ENCODE peak calls at places on chromosomes 3 and 15, in four cellular contexts. One of them, this sample, is unnamed.
A peak's percentile ranks its signal among the peaks of the same experiment; 100 is the strongest.

GRCh38 chr3:71503525-71504249 is 79.8 kb downstream of the FOXP1 start:
- DNase-seq in K562: no peak
- DNase-seq in SK-N-SH: no peak
- DNase-seq in HCT116: no peak
- DNase-seq in this sample: no peak

GRCh38 chr3:100057716-100058575 is 56.4 kb downstream of the FILIP1L start:
- DNase-seq in HCT116: no peak
- DNase-seq in K562: no peak
- DNase-seq in SK-N-SH: no peak
- DNase-seq in this sample: peak; percentile 15

GRCh38 chr3:151067158-151067557 is 18.3 kb upstream of the MED12L start:
- DNase-seq in HCT116: peak; percentile 13
- DNase-seq in K562: no peak
- DNase-seq in SK-N-SH: no peak
- DNase-seq in this sample: no peak

GRCh38 chr3:50275160-50275995 is 3.5 kb upstream of the LSMEM2 start:
- DNase-seq in SK-N-SH: peak; percentile 71
- DNase-seq in HCT116: no peak
- DNase-seq in K562: no peak
- DNase-seq in this sample: no peak

GRCh38 chr3:186362988-186363387 is 954 bp upstream of the DGKG start:
- DNase-seq in HCT116: no peak
- DNase-seq in SK-N-SH: no peak
- DNase-seq in K562: no peak
- DNase-seq in this sample: no peak

GRCh38 chr3:101081446-101081845 is 88.2 kb upstream of the ABI3BP start:
- DNase-seq in K562: no peak
- DNase-seq in SK-N-SH: no peak
- DNase-seq in HCT116: no peak
- DNase-seq in this sample: no peak

GRCh38 chr3:169886671-169887070 is 16.9 kb upstream of the LRRC31 start:
- DNase-seq in HCT116: no peak
- DNase-seq in K562: no peak
- DNase-seq in SK-N-SH: peak; percentile 11
- DNase-seq in this sample: peak; percentile 66

GRCh38 chr15:39232512-39232911 is 348.4 kb upstream of the THBS1 start:
- DNase-seq in SK-N-SH: peak; percentile 7
- DNase-seq in HCT116: no peak
- DNase-seq in K562: no peak
- DNase-seq in this sample: no peak

GRCh38 chr15:34436956-34437442 is 609 bp downstream of the GOLGA8A start:
- DNase-seq in SK-N-SH: peak; percentile 78
- DNase-seq in K562: peak; percentile 67
- DNase-seq in HCT116: no peak
- DNase-seq in this sample: peak; percentile 15

GRCh38 chr3:51397389-51397788 is 6.3 kb downstream of the RBM15B start:
- DNase-seq in HCT116: no peak
- DNase-seq in K562: no peak
- DNase-seq in SK-N-SH: no peak
- DNase-seq in this sample: no peak

GRCh38 chr15:60536314-60536713 is 57.4 kb upstream of the ICE2 start:
- DNase-seq in HCT116: no peak
- DNase-seq in K562: no peak
- DNase-seq in SK-N-SH: no peak
- DNase-seq in this sample: no peak

GRCh38 chr3:141414800-141415462 is 46.6 kb downstream of the ZBTB38 start:
- DNase-seq in SK-N-SH: no peak
- DNase-seq in HCT116: no peak
- DNase-seq in K562: no peak
- DNase-seq in this sample: no peak

GRCh38 chr3:146117406-146118285 is 43.3 kb downstream of the PLOD2 start:
- DNase-seq in HCT116: no peak
- DNase-seq in SK-N-SH: no peak
- DNase-seq in K562: no peak
- DNase-seq in this sample: no peak

GRCh38 chr3:114829786-114830185 is 317.3 kb downstream of the ZBTB20 start:
- DNase-seq in K562: no peak
- DNase-seq in SK-N-SH: no peak
- DNase-seq in HCT116: no peak
- DNase-seq in this sample: no peak

GRCh38 chr3:143330316-143330868 is 210.8 kb downstream of the CHST2 start:
- DNase-seq in K562: no peak
- DNase-seq in HCT116: no peak
- DNase-seq in SK-N-SH: no peak
- DNase-seq in this sample: no peak

GRCh38 chr3:187770224-187770623 is 25.0 kb upstream of the BCL6 start:
- DNase-seq in K562: no peak
- DNase-seq in SK-N-SH: no peak
- DNase-seq in HCT116: no peak
- DNase-seq in this sample: no peak

GRCh38 chr15:25060472-25060803 is 105.7 kb downstream of the SNRPN start:
- DNase-seq in HCT116: no peak
- DNase-seq in K562: no peak
- DNase-seq in SK-N-SH: no peak
- DNase-seq in this sample: no peak
- TF ChIP-seq JUND in HCT116: no peak
- TF ChIP-seq JUND in K562: no peak
- TF ChIP-seq JUND in SK-N-SH: no peak
- TF ChIP-seq JUND in this sample: no peak

DNA sequence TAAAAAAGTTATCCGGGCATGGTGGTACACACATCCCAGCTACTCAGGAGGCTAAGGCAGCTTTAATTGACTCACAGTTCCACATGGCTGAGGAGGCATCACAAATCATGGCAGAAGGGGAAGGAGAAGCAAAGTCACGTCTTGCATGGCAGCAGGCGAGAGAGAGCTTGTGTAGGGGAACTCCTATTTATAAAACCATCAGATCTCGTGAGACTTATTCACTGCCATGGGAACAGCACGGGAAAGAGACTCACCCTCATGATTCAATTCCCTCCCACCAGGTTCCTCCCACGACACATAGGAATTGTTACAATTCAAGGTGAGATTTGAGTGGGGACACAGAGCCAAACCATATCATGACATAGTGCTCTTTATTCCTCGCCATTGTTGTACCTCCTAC is 67.7 kb upstream of the HEG1 start:
- DNase-seq in HCT116: no peak
- DNase-seq in SK-N-SH: no peak
- DNase-seq in K562: no peak
- DNase-seq in this sample: no peak
- TF ChIP-seq JUND in HCT116: no peak
- TF ChIP-seq JUND in SK-N-SH: no peak
- TF ChIP-seq JUND in K562: no peak
- TF ChIP-seq JUND in this sample: no peak

GRCh38 chr3:33807190-33807589 is 8.8 kb downstream of the PDCD6IP start:
- DNase-seq in SK-N-SH: no peak
- DNase-seq in HCT116: no peak
- DNase-seq in K562: no peak
- DNase-seq in this sample: peak; percentile 18
- TF ChIP-seq JUND in SK-N-SH: no peak
- TF ChIP-seq JUND in HCT116: no peak
- TF ChIP-seq JUND in K562: no peak
- TF ChIP-seq JUND in this sample: no peak

DNA sequence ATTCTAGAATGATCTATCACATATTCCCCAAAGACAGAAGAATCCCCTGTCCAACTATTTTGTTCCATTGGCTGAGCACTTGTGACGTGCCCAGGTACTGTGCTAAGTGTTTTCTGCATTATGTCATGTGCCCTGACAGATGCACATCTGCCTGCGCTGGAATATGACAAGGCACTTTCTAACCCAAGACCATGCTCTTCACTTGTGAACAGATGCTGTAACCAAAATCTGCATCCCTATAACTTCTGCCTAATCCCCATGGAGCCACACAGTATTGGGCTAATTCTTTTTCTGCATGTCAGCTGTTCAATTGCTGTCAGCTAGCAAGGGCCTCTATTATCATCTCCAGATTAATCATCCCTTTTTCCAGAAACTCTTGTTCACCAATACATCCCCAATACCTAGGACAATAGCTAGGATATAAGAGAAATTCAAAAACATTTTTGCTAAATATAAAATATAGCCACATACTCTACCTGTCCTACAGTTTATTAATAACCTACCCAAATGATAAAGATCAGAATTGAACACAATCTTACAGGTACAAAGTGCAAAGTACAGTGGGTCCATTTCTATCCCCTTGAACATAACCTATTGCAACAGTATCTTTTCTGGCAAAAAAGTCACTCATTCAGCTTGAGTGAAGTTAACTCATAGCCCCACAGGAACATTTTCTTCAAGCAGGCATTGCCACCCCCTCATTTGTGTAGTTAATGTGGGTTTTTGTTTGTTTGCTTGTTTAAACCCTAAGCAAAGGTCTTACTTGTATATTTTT is 109.4 kb upstream of the LRRN1 start:
- DNase-seq in HCT116: no peak
- DNase-seq in K562: no peak
- DNase-seq in SK-N-SH: no peak
- DNase-seq in this sample: no peak
- TF ChIP-seq JUND in HCT116: no peak
- TF ChIP-seq JUND in K562: no peak
- TF ChIP-seq JUND in SK-N-SH: no peak
- TF ChIP-seq JUND in this sample: no peak

GRCh38 chr3:167712445-167712844 is 22.2 kb downstream of the PDCD10 start:
- DNase-seq in SK-N-SH: no peak
- DNase-seq in K562: no peak
- DNase-seq in HCT116: no peak
- DNase-seq in this sample: no peak

GRCh38 chr3:167711439-167711838 is 23.3 kb downstream of the PDCD10 start:
- DNase-seq in K562: no peak
- DNase-seq in HCT116: no peak
- DNase-seq in SK-N-SH: no peak
- DNase-seq in this sample: no peak

GRCh38 chr3:167714871-167715270 is 19.8 kb downstream of the PDCD10 start:
- DNase-seq in HCT116: no peak
- DNase-seq in SK-N-SH: no peak
- DNase-seq in K562: no peak
- DNase-seq in this sample: no peak

GRCh38 chr3:167709690-167710089 is 25.0 kb downstream of the PDCD10 start:
- DNase-seq in SK-N-SH: no peak
- DNase-seq in HCT116: no peak
- DNase-seq in K562: no peak
- DNase-seq in this sample: no peak

DNA sequence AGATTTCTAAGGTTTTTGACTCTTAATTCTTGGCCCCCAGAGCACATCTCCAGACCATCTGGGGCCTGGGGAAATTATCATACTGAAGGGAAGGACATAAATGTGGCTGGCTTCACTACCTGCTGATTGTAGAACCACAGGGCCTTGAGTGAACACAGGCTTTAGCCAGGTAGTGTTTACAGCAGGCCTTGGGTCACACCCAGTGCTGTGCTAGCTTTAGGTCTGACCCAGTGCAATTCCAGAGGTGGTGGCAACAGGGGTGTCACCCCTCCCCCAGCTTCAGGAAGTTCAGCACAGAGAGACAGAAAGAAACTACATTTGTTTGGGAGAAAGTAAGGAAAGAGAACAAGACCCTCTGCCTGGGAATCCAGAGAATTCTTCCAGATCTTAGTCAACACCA is 24.1 kb downstream of the PDCD10 start:
- DNase-seq in SK-N-SH: no peak
- DNase-seq in K562: no peak
- DNase-seq in HCT116: no peak
- DNase-seq in this sample: no peak
- TF ChIP-seq JUND in SK-N-SH: no peak
- TF ChIP-seq JUND in K562: no peak
- TF ChIP-seq JUND in HCT116: no peak
- TF ChIP-seq JUND in this sample: no peak

GRCh38 chr3:14124223-14124614 is 451 bp downstream of the CHCHD4 start:
- DNase-seq in SK-N-SH: peak; percentile 77
- DNase-seq in HCT116: no peak
- DNase-seq in K562: no peak
- DNase-seq in this sample: peak; percentile 50
- TF ChIP-seq JUND in SK-N-SH: no peak
- TF ChIP-seq JUND in HCT116: no peak
- TF ChIP-seq JUND in K562: peak; percentile 40
- TF ChIP-seq JUND in this sample: no peak